ENCODE peak calls at places on chromosomes 4 and X, in nine cellular contexts. G, N, Y, T, D, I, W, M and J are unnamed samples.

GRCh38 chr4:145907363-145907762 is 31.3 kb downstream of the ZNF827 start:
- DNase-seq in G (no peak), N (no peak), Y (no peak), T (no peak), D (no peak), I (no peak), W (no peak), M (no peak), J (no peak)

GRCh38 chr4:93203708-93204107 is 624.8 kb upstream of the ATOH1 start:
- DNase-seq in G (peak), N (peak), Y (peak), T (peak), D (peak), I (no peak), W (no peak), M (no peak), J (no peak)

GRCh38 chr4:72971572-72971971 is 97.9 kb downstream of the COX18 start:
- DNase-seq in G (no peak), N (no peak), Y (no peak), T (peak), D (no peak), I (peak), W (no peak), M (no peak), J (no peak)

GRCh38 chr4:152935661-152936445 is at the start of gene FHDC1:
- DNase-seq in G (peak), N (peak), Y (peak), T (peak), D (peak), I (peak), W (peak), M (peak), J (no peak)

GRCh38 chr4:77758804-77759203 is 60.4 kb downstream of the CNOT6L start:
- DNase-seq in G (no peak), N (no peak), Y (no peak), T (no peak), D (no peak), I (no peak), W (no peak), M (no peak), J (no peak)

GRCh38 chr4:71558248-71558647 is 219.4 kb downstream of the SLC4A4 start:
- DNase-seq in G (no peak), N (no peak), Y (no peak), T (no peak), D (no peak), I (peak), W (no peak), M (no peak), J (no peak)

GRCh38 chr4:73417973-73418372 is 13.9 kb downstream of the ALB start:
- DNase-seq in G (no peak), N (no peak), Y (peak), T (peak), D (peak), I (peak), W (no peak), M (no peak), J (no peak)

GRCh38 chrX:18792828-18793227 is 85.4 kb downstream of the PPEF1 start:
- DNase-seq in G (no peak), N (no peak), Y (no peak), T (no peak), D (no peak), I (no peak), W (no peak), M (no peak), J (no peak)

GRCh38 chr4:120557372-120557771 is 365.2 kb downstream of the PRDM5 start:
- DNase-seq in G (no peak), N (peak), Y (no peak), T (peak), D (no peak), I (no peak), W (no peak), M (no peak), J (no peak)

GRCh38 chr4:143514432-143514831 is 930 bp downstream of the SMARCA5 start:
- DNase-seq in G (peak), N (no peak), Y (peak), T (peak), D (peak), I (peak), W (peak), M (peak), J (peak)

GRCh38 chrX:111095974-111096870 is at the start of gene PAK3:
- DNase-seq in G (peak), N (no peak), Y (peak), T (peak), D (peak), I (peak), W (peak), M (peak), J (no peak)

GRCh38 chrX:81390244-81390643 is 188.3 kb downstream of the SH3BGRL start:
- DNase-seq in G (no peak), N (no peak), Y (no peak), T (no peak), D (no peak), I (no peak), W (peak), M (no peak), J (no peak)

GRCh38 chr4:55386073-55386472 is 9.7 kb upstream of the TMEM165 start:
- DNase-seq in G (no peak), N (peak), Y (peak), T (peak), D (peak), I (peak), W (no peak), M (peak), J (peak)

GRCh38 chr4:75714681-75715080 is 9.7 kb upstream of the USO1 start:
- DNase-seq in G (no peak), N (no peak), Y (no peak), T (peak), D (no peak), I (no peak), W (no peak), M (peak), J (no peak)

GRCh38 chr4:140372607-140373327 is 679 bp upstream of the SCOC start:
- DNase-seq in G (peak), N (peak), Y (peak), T (peak), D (peak), I (peak), W (peak), M (peak), J (peak)

GRCh38 chr4:92047209-92047877 is 256.4 kb upstream of the GRID2 start:
- DNase-seq in G (peak), N (no peak), Y (peak), T (no peak), D (peak), I (peak), W (no peak), M (peak), J (no peak)

DNA sequence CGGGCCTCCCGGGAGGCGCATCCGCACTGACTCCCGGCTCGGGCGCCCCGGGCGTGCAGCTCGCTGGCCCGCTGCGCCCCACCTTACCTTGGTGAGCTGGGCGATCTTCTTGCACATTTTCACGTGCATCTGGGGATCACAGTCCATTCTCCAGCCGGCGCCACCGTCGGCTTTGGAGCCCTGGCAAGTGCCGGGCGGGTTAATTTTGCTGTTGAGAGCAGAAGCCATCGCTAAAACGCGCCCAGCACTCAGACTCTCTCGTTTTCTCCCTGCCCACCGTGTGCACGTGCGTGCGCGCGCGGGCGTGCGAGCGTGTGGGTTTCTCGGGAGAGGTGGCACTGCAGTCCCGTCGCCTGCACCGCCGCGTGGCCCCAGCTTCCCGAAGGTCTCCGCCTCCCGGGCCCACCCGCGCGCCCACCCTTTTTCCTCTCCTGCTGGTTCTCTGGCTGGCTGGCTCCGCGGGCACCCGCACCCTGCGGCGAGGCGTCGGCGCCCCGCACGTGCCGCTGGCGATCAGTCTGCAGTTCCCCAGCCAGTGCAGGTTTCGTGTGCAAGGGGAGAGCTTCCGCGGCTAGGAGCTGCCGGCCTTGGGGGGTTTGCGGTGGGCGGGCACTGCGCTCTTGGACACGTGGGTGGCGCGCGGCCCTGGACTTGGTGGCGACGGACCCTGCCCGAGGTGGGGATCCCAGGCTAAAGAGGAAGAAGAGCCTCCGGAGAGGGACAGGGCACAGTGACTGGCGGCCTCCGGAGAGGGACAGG is at the start of gene FAM184B:
- DNase-seq in G (peak), N (no peak), Y (peak), T (peak), D (peak), I (peak), W (no peak), M (peak), J (no peak)
- H2AFZ ChIP-seq in G (peak), N (no peak), Y (peak), T (peak), D (peak), I (peak), W (no peak), M (no peak), J (no peak)

GRCh38 chr4:10158355-10158942 is 41.9 kb upstream of the WDR1 start:
- DNase-seq in G (peak), N (no peak), Y (no peak), T (no peak), D (no peak), I (peak), W (no peak), M (no peak), J (no peak)
- TF ChIP-seq EZH2phosphoT487 in G (no peak), N (no peak), Y (no peak), T (no peak), D (no peak), I (no peak), W (no peak), M (no peak), J (no peak)

GRCh38 chrX:41441934-41442823 is 5.0 kb upstream of the NYX start:
- DNase-seq in G (peak), N (peak), Y (peak), T (peak), D (peak), I (peak), W (peak), M (peak), J (peak)
- H2AFZ ChIP-seq in G (peak), N (peak), Y (peak), T (peak), D (peak), I (peak), W (peak), M (peak), J (peak)

GRCh38 chrX:8649969-8650368 is 82.0 kb downstream of the ANOS1 start:
- DNase-seq in G (no peak), N (no peak), Y (no peak), T (no peak), D (no peak), I (no peak), W (no peak), M (no peak), J (no peak)

GRCh38 chrX:8647176-8647575 is 84.8 kb downstream of the ANOS1 start:
- DNase-seq in G (no peak), N (no peak), Y (no peak), T (no peak), D (no peak), I (peak), W (no peak), M (no peak), J (no peak)
- TF ChIP-seq EZH2phosphoT487 in G (no peak), N (no peak), Y (no peak), T (no peak), D (no peak), I (no peak), W (no peak), M (no peak), J (no peak)

DNA sequence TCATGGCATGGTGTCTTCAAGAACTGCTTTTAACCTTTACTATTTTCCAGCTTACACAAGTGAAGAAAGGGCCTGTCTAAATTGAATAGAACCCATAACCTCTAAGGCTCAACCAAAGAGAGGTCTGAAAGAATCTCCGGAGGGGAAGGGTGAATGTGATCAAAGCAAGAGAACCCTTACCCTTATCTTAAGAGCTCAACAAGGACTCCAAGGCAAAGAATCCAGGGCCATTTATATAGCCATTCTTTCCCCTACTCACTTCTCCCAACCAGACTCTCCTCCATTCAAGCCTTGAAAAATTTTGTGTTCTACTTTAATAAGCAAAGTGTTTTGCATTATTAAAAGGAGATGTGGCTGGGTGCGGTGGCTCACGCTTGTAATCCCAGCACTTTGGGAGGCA is 118.7 kb downstream of the SH3RF1 start:
- DNase-seq in G (no peak), N (no peak), Y (no peak), T (no peak), D (no peak), I (no peak), W (no peak), M (no peak), J (no peak)
- H2AFZ ChIP-seq in G (no peak), N (no peak), Y (no peak), T (no peak), D (no peak), I (no peak), W (no peak), M (no peak), J (no peak)

DNA sequence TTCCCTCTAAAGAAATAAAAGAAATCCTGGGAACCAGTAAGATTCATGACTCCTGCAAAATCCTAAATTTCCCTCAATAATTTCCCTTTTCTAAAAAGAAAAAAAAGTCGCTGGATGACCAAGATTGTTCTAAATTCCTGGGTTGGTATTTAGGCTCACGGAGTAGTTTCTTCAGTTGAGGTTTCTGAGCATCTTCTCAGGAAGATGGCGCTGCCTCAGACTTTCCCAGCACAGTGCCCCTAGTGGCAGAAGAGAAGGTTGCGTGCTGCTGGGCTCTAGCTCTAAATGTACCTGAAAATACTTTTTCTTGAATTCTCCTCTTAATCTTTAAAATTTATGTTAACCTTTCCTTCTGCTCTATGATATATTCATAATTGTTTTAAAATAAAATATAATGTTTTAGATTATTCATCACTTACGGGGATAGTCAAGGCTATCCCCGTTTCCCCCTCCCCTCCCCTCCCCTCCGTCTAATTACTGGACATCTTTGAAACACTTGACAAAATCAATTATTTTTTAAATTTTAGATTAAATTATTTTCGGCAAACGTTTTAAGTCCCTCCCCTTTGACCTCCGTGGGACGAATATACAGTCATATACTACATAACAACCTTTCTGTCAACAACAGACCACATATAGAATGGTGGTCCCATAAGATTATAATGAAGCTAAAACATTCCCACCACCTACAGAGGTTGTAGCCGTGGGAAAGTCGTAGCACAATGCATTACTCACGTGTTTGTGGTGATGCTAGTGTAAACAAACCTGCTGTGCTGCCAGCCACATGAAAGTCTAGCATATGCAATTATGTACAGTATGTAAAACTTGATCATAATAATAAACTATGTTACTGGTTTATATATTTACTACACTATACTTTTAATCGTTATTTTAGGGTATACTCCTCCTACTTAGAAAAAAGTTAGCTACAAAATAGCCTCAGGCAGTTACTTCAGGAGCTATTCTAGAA is 41.0 kb upstream of the GATB start:
- DNase-seq in G (peak), N (peak), Y (peak), T (peak), D (peak), I (peak), W (peak), M (peak), J (peak)
- TF ChIP-seq EZH2phosphoT487 in G (no peak), N (no peak), Y (no peak), T (no peak), D (no peak), I (no peak), W (no peak), M (no peak), J (no peak)

GRCh38 chr4:128380306-128380705 is 92.7 kb upstream of the PGRMC2 start:
- DNase-seq in G (no peak), N (no peak), Y (no peak), T (no peak), D (no peak), I (no peak), W (no peak), M (no peak), J (no peak)
- H2AFZ ChIP-seq in G (no peak), N (no peak), Y (no peak), T (no peak), D (peak), I (no peak), W (no peak), M (no peak), J (no peak)